ENCODE peak calls at places on chromosomes 12 and 14, in seven cellular contexts. D is occipital lobe; I is stimulated activated CD8-positive, alpha-beta memory T cell treated with anti-CD3 and anti-CD28 coated beads, Interleukin-7, amount 100 ng/mL, for 1 hour; F is NCI-H2171; V is A549; X is omental fat pad; M is retina. N is an unnamed sample.

GRCh38 chr12:131130311-131130911 is 176.7 kb downstream of the ADGRD1 start:
- DNase-seq in D (no peak), I (no peak), F (no peak), V (no peak), X (peak; percentile 15), M (no peak), N (no peak)

GRCh38 chr12:6188954-6189353 is 11.2 kb upstream of the CD9 start:
- DNase-seq in D (no peak), I (no peak), F (no peak), V (no peak), X (no peak), M (no peak), N (no peak)

GRCh38 chr12:92134638-92135274 is 10.9 kb downstream of the BTG1 start:
- DNase-seq in D (no peak), I (no peak), F (no peak), V (no peak), X (no peak), M (no peak), N (no peak)

GRCh38 chr14:101734241-101734847 is 27.2 kb upstream of the PPP2R5C start:
- DNase-seq in D (no peak), I (no peak), F (no peak), V (no peak), X (no peak), M (no peak), N (no peak)

GRCh38 chr14:105305350-105305749 is 4.5 kb upstream of the BRF1 start:
- DNase-seq in D (no peak), I (no peak), F (no peak), V (no peak), X (no peak), M (no peak), N (no peak)

GRCh38 chr14:24188251-24189058 is at the start of gene IPO4:
- DNase-seq in D (peak; percentile 95), I (peak; percentile 90), F (peak; percentile 96), V (peak; percentile 98), X (peak; percentile 80), M (peak; percentile 92), N (peak; percentile 97)

GRCh38 chr12:94057262-94058151 is 90.9 kb upstream of the PLXNC1 start:
- DNase-seq in D (no peak), I (no peak), F (no peak), V (no peak), X (no peak), M (no peak), N (no peak)

GRCh38 chr14:81400852-81401251 is 728 bp upstream of the STON2 start:
- DNase-seq in D (no peak), I (no peak), F (no peak), V (peak; percentile 59), X (peak; percentile 57), M (no peak), N (no peak)

GRCh38 chr12:121198949-121199348 is 11.0 kb upstream of the P2RX4 start:
- DNase-seq in D (no peak), I (no peak), F (no peak), V (no peak), X (no peak), M (no peak), N (no peak)

GRCh38 chr14:55309761-55310365 is 38.6 kb downstream of the FBXO34 start:
- DNase-seq in D (no peak), I (no peak), F (no peak), V (no peak), X (no peak), M (no peak), N (no peak)

GRCh38 chr12:62299617-62300016 is 39.4 kb downstream of the USP15 start:
- DNase-seq in D (no peak), I (no peak), F (no peak), V (no peak), X (no peak), M (no peak), N (no peak)